ENCODE peak calls at places on chromosome 2, in eight cellular contexts. P is epithelial cell of prostate; J is stimulated activated CD4-positive, alpha-beta T cell treated with anti-CD3 and anti-CD28 coated beads, Interleukin-12 subunit alpha, Interleukin-12 subunit beta, amount 100 ng/mL, for 48 hours; L is cardiac fibroblast; D is psoas muscle; B is pancreas; K is natural killer cell; F is fibroblast of pulmonary artery. E is an unnamed sample.

GRCh38 chr2:18362696-18363095 is 197.8 kb downstream of the RDH14 start:
- DNase-seq in P (peak), J (no peak), L (peak), D (no peak), B (no peak), K (no peak), F (peak), E (peak)

GRCh38 chr2:157911646-157912217 is 35.6 kb upstream of the ACVR1 start:
- DNase-seq in P (no peak), J (no peak), L (no peak), D (no peak), B (no peak), K (no peak), F (no peak), E (no peak)

GRCh38 chr2:137969418-137969765 is 5.1 kb downstream of the HNMT start:
- DNase-seq in P (peak), J (no peak), L (peak), D (no peak), B (peak), K (no peak), F (peak), E (peak)

GRCh38 chr2:187575081-187576067 is 21.1 kb upstream of the TFPI start:
- DNase-seq in P (no peak), J (no peak), L (peak), D (no peak), B (no peak), K (no peak), F (peak), E (no peak)

GRCh38 chr2:45890819-45891218 is 239.3 kb downstream of the PRKCE start:
- DNase-seq in P (no peak), J (no peak), L (no peak), D (no peak), B (no peak), K (no peak), F (no peak), E (no peak)

GRCh38 chr2:73979686-73980085 is 5.0 kb upstream of the TET3 start:
- DNase-seq in P (peak), J (no peak), L (peak), D (peak), B (no peak), K (no peak), F (peak), E (peak)

GRCh38 chr2:28977176-28977875 is 3.8 kb upstream of the TOGARAM2 start:
- DNase-seq in P (no peak), J (no peak), L (no peak), D (no peak), B (no peak), K (no peak), F (no peak), E (no peak)

GRCh38 chr2:239252433-239253200 is 148.2 kb downstream of the HDAC4 start:
- DNase-seq in P (no peak), J (no peak), L (no peak), D (peak), B (no peak), K (no peak), F (peak), E (peak)

GRCh38 chr2:62197017-62197586 is 1.2 kb downstream of the B3GNT2 start:
- DNase-seq in P (no peak), J (peak), L (no peak), D (no peak), B (peak), K (peak), F (no peak), E (peak)

GRCh38 chr2:120476141-120476540 is 130.2 kb downstream of the INHBB start:
- DNase-seq in P (no peak), J (no peak), L (no peak), D (no peak), B (peak), K (no peak), F (no peak), E (no peak)